ENCODE peak calls at places on chromosome 4, in eight cellular contexts. One of them, this sample, is unnamed.

GRCh38 chr4:54238389-54238788 is 9.3 kb downstream of the PDGFRA start:
- DNase-seq in HEK293T: no peak
- DNase-seq in mesenchymal stem cell: no peak
- DNase-seq in stomach: no peak
- DNase-seq in SW480: no peak
- DNase-seq in activated T-helper 1 cell treated with Interleukin-2 at 50 U/mL for 16 hours: no peak
- DNase-seq in endothelial cell: no peak
- DNase-seq in GM20000: no peak
- DNase-seq in this sample: no peak

GRCh38 chr4:163331629-163332360 is 601 bp downstream of the NPY1R start:
- DNase-seq in HEK293T: peak; percentile 44
- DNase-seq in mesenchymal stem cell: peak; percentile 53
- DNase-seq in stomach: no peak
- DNase-seq in SW480: no peak
- DNase-seq in activated T-helper 1 cell treated with Interleukin-2 at 50 U/mL for 16 hours: no peak
- DNase-seq in endothelial cell: peak; percentile 35
- DNase-seq in GM20000: peak; percentile 28
- DNase-seq in this sample: no peak

GRCh38 chr4:3791910-3792542 is 25.8 kb downstream of the ADRA2C start:
- DNase-seq in HEK293T: peak; percentile 68
- DNase-seq in mesenchymal stem cell: no peak
- DNase-seq in stomach: peak; percentile 50
- DNase-seq in SW480: no peak
- DNase-seq in activated T-helper 1 cell treated with Interleukin-2 at 50 U/mL for 16 hours: no peak
- DNase-seq in endothelial cell: peak; percentile 76
- DNase-seq in GM20000: no peak
- DNase-seq in this sample: no peak

GRCh38 chr4:87179751-87180150 is 40.7 kb downstream of the KLHL8 start:
- DNase-seq in HEK293T: no peak
- DNase-seq in mesenchymal stem cell: no peak
- DNase-seq in stomach: no peak
- DNase-seq in SW480: no peak
- DNase-seq in activated T-helper 1 cell treated with Interleukin-2 at 50 U/mL for 16 hours: no peak
- DNase-seq in endothelial cell: no peak
- DNase-seq in GM20000: no peak
- DNase-seq in this sample: no peak

GRCh38 chr4:1676605-1677525 is 7.2 kb downstream of the FAM53A start:
- DNase-seq in HEK293T: no peak
- DNase-seq in mesenchymal stem cell: no peak
- DNase-seq in stomach: no peak
- DNase-seq in SW480: no peak
- DNase-seq in activated T-helper 1 cell treated with Interleukin-2 at 50 U/mL for 16 hours: no peak
- DNase-seq in endothelial cell: no peak
- DNase-seq in GM20000: peak; percentile 5
- DNase-seq in this sample: no peak

GRCh38 chr4:52659016-52659721 is at the start of gene USP46:
- DNase-seq in HEK293T: peak; percentile 84
- DNase-seq in mesenchymal stem cell: peak; percentile 80
- DNase-seq in stomach: peak; percentile 81
- DNase-seq in SW480: peak; percentile 57
- DNase-seq in activated T-helper 1 cell treated with Interleukin-2 at 50 U/mL for 16 hours: peak; percentile 32
- DNase-seq in endothelial cell: peak; percentile 71
- DNase-seq in GM20000: peak; percentile 96
- DNase-seq in this sample: peak; percentile 38

GRCh38 chr4:70743728-70744127 is 22.0 kb downstream of the RUFY3 start:
- DNase-seq in HEK293T: no peak
- DNase-seq in mesenchymal stem cell: no peak
- DNase-seq in stomach: no peak
- DNase-seq in SW480: no peak
- DNase-seq in activated T-helper 1 cell treated with Interleukin-2 at 50 U/mL for 16 hours: no peak
- DNase-seq in endothelial cell: no peak
- DNase-seq in GM20000: no peak
- DNase-seq in this sample: no peak

GRCh38 chr4:144667500-144667899 is 21.5 kb downstream of the HHIP start:
- DNase-seq in HEK293T: no peak
- DNase-seq in mesenchymal stem cell: peak; percentile 12
- DNase-seq in stomach: no peak
- DNase-seq in SW480: no peak
- DNase-seq in activated T-helper 1 cell treated with Interleukin-2 at 50 U/mL for 16 hours: no peak
- DNase-seq in endothelial cell: no peak
- DNase-seq in GM20000: no peak
- DNase-seq in this sample: no peak

GRCh38 chr4:176271749-176272148 is 2.7 kb upstream of the ASB5 start:
- DNase-seq in HEK293T: no peak
- DNase-seq in mesenchymal stem cell: peak; percentile 64
- DNase-seq in stomach: no peak
- DNase-seq in SW480: no peak
- DNase-seq in activated T-helper 1 cell treated with Interleukin-2 at 50 U/mL for 16 hours: no peak
- DNase-seq in endothelial cell: no peak
- DNase-seq in GM20000: no peak
- DNase-seq in this sample: no peak

GRCh38 chr4:78602334-78602733 is 50.8 kb downstream of the ANXA3 start:
- DNase-seq in HEK293T: no peak
- DNase-seq in mesenchymal stem cell: no peak
- DNase-seq in stomach: no peak
- DNase-seq in SW480: no peak
- DNase-seq in activated T-helper 1 cell treated with Interleukin-2 at 50 U/mL for 16 hours: no peak
- DNase-seq in endothelial cell: no peak
- DNase-seq in GM20000: no peak
- DNase-seq in this sample: no peak